ENCODE peak calls at places on chromosomes 4 and X, in six cellular contexts. P is fibroblast of lung, I is GM23248, A is endothelial cell of umbilical vein, M is neural progenitor cell, F is K562. N is an unnamed sample. For H3K4me1, the result is how much of the 10 kb centered on the place peaks cover.

GRCh38 chr4:26238782-26239647 is 81.8 kb upstream of the RBPJ start:
- DNase-seq in P (peak), I (peak), A (no peak), M (peak), F (no peak), N (peak)

GRCh38 chrX:148871422-148872152 is 371.2 kb downstream of the AFF2 start:
- DNase-seq in P (peak), I (peak), A (no peak), M (no peak), F (no peak), N (peak)

GRCh38 chr4:188976644-188977115 is 837.4 kb downstream of the TRIML1 start:
- DNase-seq in P (peak), I (peak), A (no peak), M (peak), F (no peak), N (peak)

GRCh38 chrX:39577206-39577605 is 520.6 kb downstream of the BCOR start:
- DNase-seq in P (peak), I (no peak), A (no peak), M (no peak), F (no peak), N (peak)

GRCh38 chr4:39497909-39498723 is 29.1 kb downstream of the UGDH start:
- DNase-seq in P (peak), I (no peak), A (no peak), M (no peak), F (no peak), N (peak)

GRCh38 chr4:82560853-82561744 is 689 bp downstream of the TMEM150C start:
- DNase-seq in P (no peak), I (peak), A (peak), M (no peak), F (no peak), N (no peak)

GRCh38 chr4:52103314-52103713 is 52.2 kb downstream of the SPATA18 start:
- DNase-seq in P (peak), I (peak), A (peak), M (peak), F (no peak), N (peak)

GRCh38 chr4:168388890-168389289 is 70.3 kb upstream of the DDX60 start:
- DNase-seq in P (peak), I (peak), A (peak), M (no peak), F (no peak), N (peak)

GRCh38 chr4:87502580-87503238 is 26.5 kb downstream of the SPARCL1 start:
- DNase-seq in P (no peak), I (peak), A (peak), M (no peak), F (no peak), N (no peak)

GRCh38 chr4:41125558-41126311 is 88.6 kb downstream of the APBB2 start:
- DNase-seq in P (peak), I (no peak), A (no peak), M (no peak), F (no peak), N (peak)

GRCh38 chr4:168319486-168320019 is 1.0 kb upstream of the DDX60 start:
- DNase-seq in P (no peak), I (no peak), A (peak), M (no peak), F (no peak), N (no peak)

GRCh38 chr4:26207631-26208030 is 113.2 kb upstream of the RBPJ start:
- DNase-seq in P (peak), I (peak), A (no peak), M (no peak), F (no peak), N (no peak)

GRCh38 chr4:10783351-10783750 is 98.8 kb upstream of the CLNK start:
- DNase-seq in P (peak), I (peak), A (no peak), M (no peak), F (no peak), N (peak)

GRCh38 chrX:8927066-8927465 is 106.9 kb downstream of the FAM9B start:
- DNase-seq in P (no peak), I (no peak), A (no peak), M (no peak), F (no peak), N (no peak)

GRCh38 chr4:139988863-139989765 is 164.9 kb downstream of the MAML3 start:
- DNase-seq in P (peak), I (peak), A (peak), M (peak), F (peak), N (peak)

GRCh38 chr4:160353548-160353947 is 1250.7 kb downstream of the RAPGEF2 start:
- DNase-seq in P (no peak), I (no peak), A (no peak), M (no peak), F (no peak), N (no peak)

GRCh38 chrX:11968991-11969390 is 169.3 kb upstream of the FRMPD4 start:
- DNase-seq in P (peak), I (no peak), A (no peak), M (no peak), F (no peak), N (peak)

GRCh38 chr4:109440948-109441347 is 7.3 kb downstream of the SEC24B start:
- DNase-seq in P (peak), I (peak), A (peak), M (no peak), F (no peak), N (peak)
- H3K4me1 ChIP-seq in P (under half), I (under half), A (under half), M (under half), F (under half), N (half or more)

DNA sequence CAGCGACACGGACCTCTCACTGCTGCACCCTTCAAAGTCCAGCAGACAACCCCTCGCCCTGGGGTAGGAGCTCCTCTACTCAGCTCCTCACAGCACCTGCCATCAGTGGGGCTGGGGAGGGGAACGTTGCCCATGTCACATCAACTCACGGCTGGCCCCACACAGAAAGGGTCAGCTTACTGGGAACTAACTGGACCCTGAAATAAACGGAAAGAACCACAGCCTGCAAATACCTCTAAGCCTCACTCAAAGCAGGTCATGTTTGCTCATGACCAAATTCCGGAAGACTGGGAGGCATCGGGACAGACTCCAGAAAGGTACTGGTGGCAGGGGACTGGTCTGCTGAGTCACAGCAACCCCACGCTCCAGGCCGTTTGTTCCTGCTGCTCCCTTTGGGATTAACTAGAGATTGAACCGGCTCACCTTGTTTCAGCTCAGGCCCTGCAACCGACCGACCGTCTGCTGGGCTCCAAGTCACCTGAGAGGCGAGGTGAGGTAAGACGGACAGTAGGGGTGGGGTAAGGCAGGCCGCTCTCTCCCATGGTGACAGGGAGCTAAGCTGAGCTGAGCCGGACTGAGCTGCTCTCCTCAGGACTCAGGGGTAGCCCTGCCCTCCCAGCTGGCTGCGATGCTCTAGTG is 5.6 kb downstream of the G6PD start:
- DNase-seq in P (no peak), I (no peak), A (no peak), M (no peak), F (no peak), N (no peak)
- H3K4me3 ChIP-seq in P (no peak), I (no peak), A (no peak), M (no peak), F (no peak), N (no peak)

GRCh38 chrX:131747173-131747572 is 203.3 kb downstream of the OR13H1 start:
- DNase-seq in P (no peak), I (no peak), A (no peak), M (no peak), F (no peak), N (peak)
- H3K9ac ChIP-seq in P (no peak), I (no peak), A (no peak), M (no peak), F (no peak), N (peak)

GRCh38 chr4:99038213-99038612 is 42.7 kb downstream of the METAP1 start:
- DNase-seq in P (no peak), I (no peak), A (no peak), M (no peak), F (no peak), N (no peak)
- H3K4me1 ChIP-seq in P (under half), I (under half), A (under half), M (under half), F (under half), N (under half)

DNA sequence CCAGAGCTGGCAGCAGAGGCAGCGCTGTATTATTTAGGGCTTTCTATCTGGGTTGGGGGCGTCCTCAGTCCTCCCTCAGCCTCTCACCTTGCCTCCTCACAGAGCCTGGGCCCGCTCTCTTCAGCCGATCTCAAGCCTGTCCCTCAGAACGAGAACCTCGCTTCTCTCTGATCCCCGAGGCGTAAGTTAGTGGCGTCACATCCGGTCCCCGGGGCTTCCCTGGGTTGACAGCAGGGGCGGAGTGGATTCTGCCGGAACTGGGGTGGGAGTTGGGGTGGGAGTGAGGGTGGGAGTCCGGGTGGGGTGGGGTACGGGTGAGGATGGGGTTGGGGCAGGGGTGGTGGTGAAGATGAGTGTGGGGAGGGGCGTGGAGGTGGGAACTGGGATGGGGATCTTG is at the start of gene MAGEA10:
- DNase-seq in P (no peak), I (no peak), A (no peak), M (no peak), F (no peak), N (no peak)
- H3K4me3 ChIP-seq in P (no peak), I (no peak), A (no peak), M (no peak), F (no peak), N (no peak)

DNA sequence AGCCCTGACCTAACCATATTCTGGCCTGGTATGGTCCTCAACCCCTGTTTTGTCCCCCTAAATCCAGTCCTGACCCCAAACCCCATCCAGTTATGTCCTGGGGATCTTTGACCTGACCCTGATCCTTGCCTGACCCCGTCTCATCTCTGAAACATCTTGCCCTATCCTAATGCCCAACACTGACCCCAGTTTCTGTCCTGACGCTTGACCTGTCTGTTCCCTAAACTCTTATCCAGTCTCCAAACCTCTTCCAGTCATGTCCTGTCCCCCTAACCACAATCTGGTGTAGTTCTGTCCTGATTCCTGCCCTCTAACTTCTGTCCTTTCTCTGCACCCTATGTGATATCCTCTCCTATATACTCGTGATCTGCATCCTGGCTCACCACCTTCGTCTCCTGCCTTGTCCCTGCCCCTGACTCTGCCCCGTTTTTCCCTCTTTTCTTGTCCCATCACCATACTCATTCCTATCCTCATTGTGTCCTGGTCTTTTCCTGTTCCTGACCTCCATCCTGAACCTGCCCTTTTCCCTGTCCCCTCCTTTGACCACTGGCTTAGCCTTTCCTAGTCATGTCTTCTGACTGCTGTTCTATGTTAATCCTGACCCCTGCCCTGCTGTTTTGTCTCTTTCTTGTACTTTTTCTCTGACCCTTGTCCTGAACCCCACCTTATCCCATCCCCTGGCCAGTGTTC is 4.6 kb upstream of the CCDC120 start:
- DNase-seq in P (no peak), I (no peak), A (no peak), M (no peak), F (no peak), N (no peak)
- H3K9ac ChIP-seq in P (no peak), I (peak), A (no peak), M (no peak), F (peak), N (peak)

GRCh38 chr4:153349206-153349805 is 4.8 kb downstream of the MND1 start:
- DNase-seq in P (no peak), I (no peak), A (no peak), M (no peak), F (no peak), N (no peak)
- H3K4me1 ChIP-seq in P (under half), I (under half), A (under half), M (under half), F (under half), N (under half)

DNA sequence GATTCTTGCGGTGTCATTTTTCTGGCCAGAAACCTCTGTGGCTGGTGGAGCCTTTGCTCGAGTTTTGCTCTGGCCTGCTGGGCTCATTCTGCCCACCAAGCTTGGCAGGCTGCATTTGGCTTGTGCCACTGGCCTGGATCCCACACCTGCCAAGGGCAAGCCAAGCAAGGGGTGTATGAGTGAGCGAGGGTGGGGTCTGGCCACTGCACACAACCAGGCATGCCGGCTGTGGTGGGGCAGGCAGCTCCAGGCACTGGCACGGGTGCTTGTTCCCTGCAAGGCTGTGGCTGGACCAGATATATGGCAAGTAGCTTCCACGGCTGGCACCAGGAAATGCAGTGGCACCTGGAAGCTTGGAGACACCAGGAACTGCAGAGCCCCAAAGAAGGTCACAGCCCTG is 68.6 kb upstream of the PPP3CA start:
- DNase-seq in P (no peak), I (no peak), A (no peak), M (no peak), F (no peak), N (no peak)
- H3K4me3 ChIP-seq in P (no peak), I (no peak), A (no peak), M (no peak), F (no peak), N (no peak)

DNA sequence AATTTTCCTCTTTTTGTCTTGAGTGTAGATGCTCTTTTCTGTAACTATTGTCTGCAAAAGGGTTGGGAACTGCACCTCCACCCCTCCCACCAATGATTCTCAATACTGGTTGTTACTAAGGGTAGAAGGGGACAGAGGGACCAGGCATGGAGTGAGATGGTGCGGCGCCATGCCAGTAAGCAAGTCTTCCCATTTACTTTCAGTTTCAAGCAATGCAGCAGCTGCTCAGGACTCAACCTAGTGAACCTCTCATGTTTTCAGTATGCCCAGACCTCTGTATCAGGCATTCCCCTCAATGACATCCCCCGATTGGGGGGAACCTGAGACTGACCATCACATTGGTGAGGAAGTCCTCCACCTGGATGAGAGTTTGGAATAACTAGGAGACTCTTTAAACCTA is 41.5 kb downstream of the ZNF81 start:
- DNase-seq in P (no peak), I (no peak), A (no peak), M (no peak), F (no peak), N (no peak)
- H3K9ac ChIP-seq in P (no peak), I (no peak), A (no peak), M (no peak), F (no peak), N (no peak)

GRCh38 chr4:74451214-74451661 is 6.3 kb downstream of the AREG start:
- DNase-seq in P (peak), I (peak), A (peak), M (no peak), F (peak), N (peak)

GRCh38 chr4:74449571-74450297 is 4.8 kb downstream of the AREG start:
- DNase-seq in P (peak), I (peak), A (no peak), M (no peak), F (no peak), N (no peak)

GRCh38 chr4:74447636-74448233 is 2.8 kb downstream of the AREG start:
- DNase-seq in P (peak), I (no peak), A (no peak), M (no peak), F (no peak), N (no peak)

GRCh38 chr4:74453037-74453635 is 8.2 kb downstream of the AREG start:
- DNase-seq in P (no peak), I (no peak), A (no peak), M (no peak), F (peak), N (no peak)

DNA sequence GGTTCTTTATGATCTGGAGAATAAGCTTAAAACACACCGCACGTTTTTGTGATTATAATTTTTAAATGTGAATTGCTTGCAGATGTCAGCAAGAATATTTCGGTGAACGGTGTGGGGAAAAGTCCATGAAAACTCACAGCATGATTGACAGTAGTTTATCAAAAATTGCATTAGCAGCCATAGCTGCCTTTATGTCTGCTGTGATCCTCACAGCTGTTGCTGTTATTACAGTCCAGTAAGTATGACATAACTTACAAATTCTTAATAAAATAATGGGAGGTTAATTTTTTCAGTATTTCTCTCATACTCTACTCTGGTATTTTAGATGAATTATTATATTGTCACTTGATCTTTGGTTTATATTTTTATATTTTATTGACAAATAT is 5.4 kb downstream of the AREG start:
- DNase-seq in P (no peak), I (no peak), A (no peak), M (no peak), F (no peak), N (no peak)
- H3K4me1 ChIP-seq in P (under half), I (under half), A (under half), M (under half), F (under half), N (under half)

N was measured in adipocyte.